ENCODE peak calls at places on chromosomes 11 and 22, in six cellular contexts. H is H1, I is IMR-90, R is neuronal stem cell, Y is mesendoderm, K is trophoblast cell. W is an unnamed sample.

GRCh38 chr22:39773976-39774539 is 119.5 kb downstream of the ENTHD1 start:
- DNase-seq in K (peak), R (no peak), H (no peak), Y (peak), I (peak), W (peak)

GRCh38 chr11:5837695-5838094 is 4.0 kb downstream of the OR52E6 start:
- DNase-seq in I (no peak), K (no peak), Y (no peak), R (no peak), H (no peak), W (no peak)

GRCh38 chr22:46054878-46055158 is 77.9 kb upstream of the WNT7B start:
- DNase-seq in R (no peak), I (no peak), K (no peak), Y (no peak), H (no peak), W (no peak)

GRCh38 chr11:60263434-60263833 is 17.0 kb upstream of the MS4A4A start:
- DNase-seq in R (no peak), I (no peak), H (no peak), K (no peak), Y (no peak), W (no peak)

GRCh38 chr11:29184939-29185890 is 831.6 kb downstream of the KCNA4 start:
- DNase-seq in I (peak), H (no peak), Y (peak), K (no peak), R (no peak), W (peak)

GRCh38 chr11:60370811-60371297 is 7.5 kb upstream of the MS4A7 start:
- DNase-seq in R (no peak), K (peak), H (no peak), Y (no peak), I (no peak), W (peak)

GRCh38 chr22:21446827-21447690 is 20.1 kb upstream of the TMEM191C start:
- DNase-seq in K (no peak), Y (no peak), I (no peak), H (peak), R (no peak), W (no peak)

GRCh38 chr11:106271686-106272085 is 194.2 kb downstream of the AASDHPPT start:
- DNase-seq in I (peak), Y (no peak), H (no peak), K (peak), R (no peak), W (no peak)

GRCh38 chr11:12184696-12185095 is 74.3 kb downstream of the MICAL2 start:
- DNase-seq in K (no peak), Y (no peak), R (no peak), H (no peak), I (peak), W (peak)

GRCh38 chr11:128632151-128632791 is 44.9 kb upstream of the ETS1 start:
- DNase-seq in K (peak), Y (peak), H (peak), R (peak), I (peak), W (peak)

GRCh38 chr11:58788355-58789023 is 56.0 kb downstream of the GLYATL2 start:
- DNase-seq in H (peak), I (peak), K (peak), Y (peak), R (peak), W (peak)

GRCh38 chr11:102306817-102307814 is 10.2 kb upstream of the BIRC3 start:
- DNase-seq in Y (peak), R (no peak), H (no peak), I (no peak), K (no peak), W (no peak)

GRCh38 chr22:48099671-48100070 is 1337.2 kb downstream of the TBC1D22A start:
- DNase-seq in K (no peak), I (no peak), R (no peak), H (no peak), Y (no peak), W (no peak)

GRCh38 chr11:46889689-46890475 is 28.5 kb downstream of the LRP4 start:
- DNase-seq in H (peak), Y (peak), I (peak), R (peak), K (peak), W (peak)

GRCh38 chr11:74185695-74186094 is 14.6 kb downstream of the PPME1 start:
- DNase-seq in R (no peak), H (no peak), I (peak), K (peak), Y (no peak), W (peak)

GRCh38 chr11:65084598-65085375 is 765 bp downstream of the ZFPL1 start:
- DNase-seq in K (no peak), H (no peak), Y (peak), R (no peak), I (no peak), W (no peak)

GRCh38 chr11:63766501-63767270 is 1.9 kb downstream of the ZFTA start:
- DNase-seq in I (no peak), H (no peak), Y (no peak), K (no peak), R (no peak), W (no peak)

GRCh38 chr11:58787903-58788302 is 56.2 kb upstream of the GLYAT start:
- DNase-seq in H (no peak), R (no peak), K (peak), Y (no peak), I (peak), W (no peak)

GRCh38 chr22:47355388-47355725 is 592.9 kb downstream of the TBC1D22A start:
- DNase-seq in K (no peak), I (no peak), R (no peak), H (no peak), Y (no peak), W (no peak)

GRCh38 chr11:123451183-123451907 is 21.3 kb downstream of the GRAMD1B start:
- DNase-seq in K (no peak), H (no peak), I (no peak), Y (no peak), R (no peak), W (no peak)

GRCh38 chr22:24051568-24051967 is 40.5 kb downstream of the CABIN1 start:
- DNase-seq in K (peak), I (no peak), H (no peak), R (no peak), Y (no peak), W (no peak)

GRCh38 chr11:117629146-117629545 is 167.9 kb downstream of the DSCAML1 start:
- DNase-seq in H (no peak), Y (no peak), R (no peak), I (no peak), K (no peak), W (no peak)
- H3K4me3 ChIP-seq in H (no peak), Y (no peak), R (no peak), I (no peak), K (no peak), W (no peak)

GRCh38 chr22:25741692-25742626 is at the start of gene MYO18B:
- DNase-seq in H (no peak), K (peak), R (no peak), I (no peak), Y (peak), W (no peak)
- H4K8ac ChIP-seq in H (peak), K (no peak), R (no peak), I (no peak), Y (no peak), W (no peak)

DNA sequence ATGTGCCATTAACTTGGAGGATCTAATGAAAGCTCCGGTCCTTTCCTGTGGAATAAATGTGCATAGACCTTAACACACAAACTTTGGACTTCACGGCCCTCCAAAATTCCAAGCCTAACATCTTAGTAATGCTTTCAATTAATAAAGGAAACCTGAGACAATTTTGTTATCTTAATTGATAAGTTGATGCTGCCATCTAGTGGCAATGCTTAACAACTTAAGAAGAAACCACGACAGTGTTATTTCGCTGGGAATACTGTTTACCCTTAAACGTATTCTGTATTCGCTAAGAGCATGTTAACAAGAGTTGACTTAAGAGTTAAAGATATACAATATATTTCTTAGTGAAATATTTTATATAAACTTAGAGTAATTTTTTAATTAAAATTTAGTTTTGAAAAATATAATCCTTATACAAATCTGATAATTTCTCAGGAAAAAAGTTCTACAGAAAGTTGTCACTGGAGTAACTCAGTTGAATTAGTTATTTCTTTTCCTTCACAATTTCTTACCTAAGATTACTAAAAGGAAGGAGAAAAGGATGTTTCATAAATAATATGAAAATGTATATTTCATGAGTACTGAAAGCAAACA is 35.0 kb upstream of the OR9G4 start:
- DNase-seq in I (peak), R (peak), H (no peak), Y (peak), K (peak), W (peak)
- H3K4me3 ChIP-seq in I (no peak), R (no peak), H (no peak), Y (no peak), K (no peak), W (no peak)

DNA sequence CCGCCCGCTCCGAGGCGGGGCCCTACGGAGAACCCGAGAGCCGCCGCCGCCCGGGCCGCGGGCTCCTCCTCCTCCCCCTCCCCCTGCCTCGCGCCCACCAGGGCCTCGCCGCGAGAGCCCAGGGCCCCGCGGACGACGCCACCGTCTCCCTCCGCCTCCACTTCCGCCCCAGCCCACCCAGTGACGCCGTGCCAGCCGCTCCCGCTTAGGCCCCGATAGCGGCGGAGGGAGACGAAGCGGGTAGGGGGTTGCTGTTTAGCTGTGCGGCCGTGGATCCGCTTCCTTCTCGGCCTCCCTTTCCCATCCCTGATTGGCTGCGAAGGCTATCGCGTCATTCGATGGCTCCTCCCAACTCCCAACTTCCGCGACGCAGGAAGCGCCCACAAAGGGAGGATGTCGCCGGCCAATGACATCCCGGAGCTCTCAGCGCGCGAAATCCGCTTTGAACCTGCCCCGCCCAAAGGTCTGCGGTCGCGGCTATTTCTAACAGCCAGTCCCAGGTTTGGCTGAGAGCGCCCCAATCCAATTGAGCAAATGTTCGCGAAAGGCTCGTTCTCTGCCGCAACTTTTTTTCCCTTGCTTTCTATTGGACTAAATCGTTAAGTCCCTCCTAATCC is at the start of gene FAM76B:
- DNase-seq in H (peak), Y (peak), R (peak), K (peak), I (peak), W (peak)
- H4K8ac ChIP-seq in H (peak), Y (peak), R (peak), K (peak), I (peak), W (peak)

GRCh38 chr11:48002565-48002964 is 22.2 kb downstream of the PTPRJ start:
- DNase-seq in Y (no peak), R (no peak), H (no peak), I (no peak), K (no peak), W (peak)

GRCh38 chr11:47998733-47999359 is 18.5 kb downstream of the PTPRJ start:
- DNase-seq in H (no peak), K (no peak), Y (peak), I (no peak), R (no peak), W (no peak)

GRCh38 chr11:48000432-48000831 is 20.1 kb downstream of the PTPRJ start:
- DNase-seq in R (no peak), H (no peak), Y (no peak), I (no peak), K (no peak), W (no peak)

GRCh38 chr11:48003926-48004325 is 23.6 kb downstream of the PTPRJ start:
- DNase-seq in Y (no peak), K (no peak), I (no peak), H (no peak), R (no peak), W (no peak)

GRCh38 chr11:48001438-48002021 is 21.2 kb downstream of the PTPRJ start:
- DNase-seq in K (no peak), I (peak), R (no peak), H (no peak), Y (no peak), W (peak)
- H3K4me3 ChIP-seq in K (no peak), I (no peak), R (no peak), H (no peak), Y (no peak), W (no peak)

GRCh38 chr11:133705873-133706272 is 139.4 kb downstream of the SPATA19 start:
- DNase-seq in Y (no peak), R (no peak), H (peak), I (no peak), K (no peak), W (no peak)
- H4K8ac ChIP-seq in Y (no peak), R (no peak), H (no peak), I (no peak), K (no peak), W (no peak)

W was measured in mesenchymal stem cell.